ENCODE peak calls at places on chromosomes 13 and 19, in seven cellular contexts. M is neural progenitor cell, D is A549, I is colonic mucosa, L is psoas muscle, S is spleen, B is fibroblast of lung. P is an unnamed sample.

GRCh38 chr19:47313754-47314133 is 4.1 kb downstream of the C5AR1 start:
- DNase-seq in M (no peak), D (no peak), I (no peak), L (no peak), S (no peak), B (no peak), P (no peak)

GRCh38 chr13:112657850-112658445 is 31.9 kb upstream of the ATP11A start:
- DNase-seq in M (no peak), D (no peak), I (no peak), L (no peak), S (no peak), B (peak; percentile 28), P (no peak)

GRCh38 chr13:112978561-112979405 is 9.8 kb downstream of the MCF2L start:
- DNase-seq in M (no peak), D (no peak), I (no peak), L (no peak), S (no peak), B (no peak), P (no peak)

GRCh38 chr19:46975011-46975917 is 44.4 kb upstream of the NPAS1 start:
- DNase-seq in M (peak; percentile 42), D (no peak), I (no peak), L (no peak), S (no peak), B (no peak), P (no peak)

GRCh38 chr19:39411832-39412099 is 703 bp upstream of the PLEKHG2 start:
- DNase-seq in M (peak; percentile 93), D (peak; percentile 98), I (peak; percentile 97), L (peak; percentile 95), S (peak; percentile 94), B (peak; percentile 96), P (peak; percentile 96)

GRCh38 chr13:114058051-114058867 is 74.2 kb downstream of the RASA3 start:
- DNase-seq in M (no peak), D (no peak), I (no peak), L (no peak), S (no peak), B (no peak), P (no peak)

GRCh38 chr13:113937497-113938140 is 36.3 kb downstream of the C13orf46 start:
- DNase-seq in M (no peak), D (no peak), I (no peak), L (no peak), S (peak; percentile 32), B (no peak), P (peak; percentile 30)

GRCh38 chr19:33684550-33685303 is 63.0 kb downstream of the CHST8 start:
- DNase-seq in M (peak; percentile 54), D (no peak), I (no peak), L (no peak), S (peak; percentile 60), B (no peak), P (no peak)

GRCh38 chr19:33428627-33429013 is 55.1 kb downstream of the CEBPG start:
- DNase-seq in M (no peak), D (no peak), I (no peak), L (peak; percentile 2), S (no peak), B (no peak), P (peak; percentile 3)

GRCh38 chr13:114025432-114026127 is 51.7 kb upstream of the C13orf46 start:
- DNase-seq in M (peak; percentile 38), D (no peak), I (no peak), L (no peak), S (no peak), B (peak; percentile 88), P (no peak)

GRCh38 chr19:16040642-16041041 is 35.7 kb upstream of the TPM4 start:
- DNase-seq in M (no peak), D (no peak), I (no peak), L (no peak), S (no peak), B (peak; percentile 34), P (peak; percentile 61)

GRCh38 chr19:15934332-15935078 is at the start of gene CYP4F11:
- DNase-seq in M (no peak), D (peak; percentile 19), I (peak; percentile 89), L (peak; percentile 59), S (no peak), B (no peak), P (no peak)

GRCh38 chr13:41029629-41030028 is 10.5 kb upstream of the ELF1 start:
- DNase-seq in M (peak; percentile 25), D (no peak), I (no peak), L (no peak), S (no peak), B (no peak), P (no peak)

GRCh38 chr19:17469371-17470203 is 737 bp upstream of the SLC27A1 start:
- DNase-seq in M (peak; percentile 99), D (peak; percentile 57), I (peak; percentile 99), L (peak; percentile 98), S (peak; percentile 97), B (peak; percentile 94), P (peak; percentile 95)

DNA sequence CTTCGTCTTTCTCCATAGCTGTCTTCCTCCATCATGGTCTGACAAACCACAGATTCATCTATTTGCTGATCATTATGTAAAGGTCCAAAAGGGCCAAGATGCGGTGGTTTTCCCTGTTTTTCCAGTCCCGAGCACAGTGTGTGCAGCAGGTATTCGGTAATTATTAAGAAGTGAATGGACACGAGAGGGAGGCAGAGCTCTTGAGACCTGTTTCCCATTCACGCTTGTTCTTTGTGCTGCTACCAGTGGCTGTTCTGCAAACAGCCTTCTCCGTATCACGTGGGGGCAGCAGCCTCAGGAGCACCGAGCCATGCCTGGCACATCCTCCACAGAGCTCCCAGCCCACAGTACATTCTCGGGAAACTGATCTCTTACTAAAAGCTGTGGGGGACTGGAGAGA is 50.3 kb downstream of the CCDC70 start:
- DNase-seq in M (no peak), D (no peak), I (no peak), L (no peak), S (no peak), B (no peak), P (peak; percentile 58)
- TF ChIP-seq CTCF in M (no peak), D (no peak), I (no peak), L (no peak), S (no peak), B (no peak), P (no peak)

GRCh38 chr19:53992211-53992610 is 774 bp downstream of the CACNG6 start:
- DNase-seq in M (no peak), D (no peak), I (no peak), L (no peak), S (no peak), B (no peak), P (peak; percentile 58)

GRCh38 chr19:53985863-53986262 is 5.6 kb upstream of the CACNG6 start:
- DNase-seq in M (no peak), D (no peak), I (no peak), L (no peak), S (no peak), B (no peak), P (peak; percentile 53)

GRCh38 chr19:53989600-53990533 is 1.6 kb upstream of the CACNG6 start:
- DNase-seq in M (no peak), D (peak; percentile 57), I (no peak), L (peak; percentile 83), S (no peak), B (no peak), P (peak; percentile 90)

GRCh38 chr19:53991224-53992113 is at the start of gene CACNG6:
- DNase-seq in M (peak; percentile 72), D (peak; percentile 86), I (no peak), L (peak; percentile 88), S (no peak), B (no peak), P (peak; percentile 88)

DNA sequence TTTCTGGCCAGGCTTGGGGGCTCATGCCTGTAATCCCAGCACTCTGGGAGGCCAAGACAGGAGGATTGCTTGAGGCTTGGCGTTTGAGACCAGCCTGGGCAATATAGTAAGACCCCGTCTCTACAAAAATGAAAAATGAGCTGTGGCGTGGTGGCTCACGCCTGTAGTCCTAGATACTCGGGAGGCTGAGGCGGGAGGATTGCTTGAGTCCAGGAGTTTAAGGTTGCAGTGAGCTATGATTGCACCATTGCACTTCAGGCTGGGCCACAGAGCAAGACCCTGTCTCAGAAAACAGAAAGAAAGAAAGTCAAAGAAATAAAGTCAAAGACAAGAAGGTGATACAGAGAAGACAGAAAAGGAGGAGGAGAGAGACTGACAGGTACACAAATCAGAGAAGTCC is 2.5 kb upstream of the CACNG6 start:
- DNase-seq in M (no peak), D (no peak), I (no peak), L (no peak), S (no peak), B (no peak), P (no peak)
- H3K4me3 ChIP-seq in M (no peak overlapping the region), D (no peak overlapping the region), I (no peak overlapping the region), L (no peak overlapping the region), S (no peak overlapping the region), B (no peak overlapping the region), P (no peak overlapping the region)

DNA sequence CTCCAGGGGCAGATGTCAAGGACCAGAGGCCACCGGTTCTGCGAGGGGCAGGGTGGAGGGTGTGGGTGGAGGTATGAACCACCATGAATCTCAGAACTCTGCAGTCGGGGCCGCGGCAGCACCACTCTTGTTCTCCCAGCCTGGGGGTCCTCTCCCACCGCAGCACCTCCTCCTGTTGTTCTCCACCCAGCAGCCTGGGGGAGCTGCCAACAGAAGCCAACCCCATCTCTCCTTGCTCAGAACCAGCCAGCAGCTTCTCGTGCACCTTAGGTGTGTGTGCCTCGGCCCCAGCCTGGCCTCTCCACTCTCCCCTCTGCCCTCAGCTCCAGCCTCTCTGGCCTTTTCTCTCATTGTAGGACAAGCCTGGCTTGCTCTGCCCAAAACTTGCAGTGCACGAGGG is 31.9 kb upstream of the CCNE1 start:
- DNase-seq in M (peak; percentile 28), D (no peak), I (no peak), L (no peak), S (no peak), B (no peak), P (no peak)
- TF ChIP-seq CTCF in M (peak; percentile 18), D (no peak), I (no peak), L (no peak), S (no peak), B (no peak), P (no peak)

GRCh38 chr13:27791146-27791900 is 960 bp upstream of the GSX1 start:
- DNase-seq in M (no peak), D (no peak), I (no peak), L (no peak), S (no peak), B (no peak), P (no peak)
- H3K4me3 ChIP-seq in M (no peak overlapping the region), D (no peak overlapping the region), I (no peak overlapping the region), L (peak overlapping the region; percentile 53), S (peak overlapping the region; percentile 18), B (no peak overlapping the region), P (peak overlapping the region; percentile 45)

P was measured in osteoblast.